ENCODE peak calls at places on chromosomes 16 and 17, in seven cellular contexts. One of them, this sample, is unnamed.

GRCh38 chr17:21460358-21460757 is 84.2 kb downstream of the KCNJ12 start:
- DNase-seq in HEK293T: no peak
- DNase-seq in NCI-H774: no peak
- DNase-seq in NCI-H345: no peak
- DNase-seq in skeletal muscle cell: peak; percentile 15
- DNase-seq in stimulated activated CD4-positive, alpha-beta T cell treated with anti-CD3 and anti-CD28 coated beads, Interleukin-1b, Interleukin-23, amount 100 ng/mL, for 24 hours: no peak
- DNase-seq in cardiac fibroblast: peak; percentile 48
- DNase-seq in this sample: no peak

GRCh38 chr16:424033-424622 is 1.3 kb upstream of the RAB11FIP3 start:
- DNase-seq in HEK293T: no peak
- DNase-seq in NCI-H774: no peak
- DNase-seq in NCI-H345: no peak
- DNase-seq in skeletal muscle cell: peak; percentile 88
- DNase-seq in stimulated activated CD4-positive, alpha-beta T cell treated with anti-CD3 and anti-CD28 coated beads, Interleukin-1b, Interleukin-23, amount 100 ng/mL, for 24 hours: no peak
- DNase-seq in cardiac fibroblast: peak; percentile 99
- DNase-seq in this sample: no peak

GRCh38 chr17:81528384-81528650 is 140 bp downstream of the FSCN2 start:
- DNase-seq in HEK293T: no peak
- DNase-seq in NCI-H774: no peak
- DNase-seq in NCI-H345: no peak
- DNase-seq in skeletal muscle cell: no peak
- DNase-seq in stimulated activated CD4-positive, alpha-beta T cell treated with anti-CD3 and anti-CD28 coated beads, Interleukin-1b, Interleukin-23, amount 100 ng/mL, for 24 hours: no peak
- DNase-seq in cardiac fibroblast: no peak
- DNase-seq in this sample: no peak

GRCh38 chr16:75806487-75806886 is 80.2 kb upstream of the CPHXL start:
- DNase-seq in HEK293T: no peak
- DNase-seq in NCI-H774: no peak
- DNase-seq in NCI-H345: no peak
- DNase-seq in skeletal muscle cell: no peak
- DNase-seq in stimulated activated CD4-positive, alpha-beta T cell treated with anti-CD3 and anti-CD28 coated beads, Interleukin-1b, Interleukin-23, amount 100 ng/mL, for 24 hours: no peak
- DNase-seq in cardiac fibroblast: no peak
- DNase-seq in this sample: no peak

GRCh38 chr17:30396129-30396528 is 17.4 kb downstream of the CPD start:
- DNase-seq in HEK293T: no peak
- DNase-seq in NCI-H774: no peak
- DNase-seq in NCI-H345: no peak
- DNase-seq in skeletal muscle cell: no peak
- DNase-seq in stimulated activated CD4-positive, alpha-beta T cell treated with anti-CD3 and anti-CD28 coated beads, Interleukin-1b, Interleukin-23, amount 100 ng/mL, for 24 hours: no peak
- DNase-seq in cardiac fibroblast: no peak
- DNase-seq in this sample: no peak

GRCh38 chr16:47046726-47047602 is 73.5 kb upstream of the DNAJA2 start:
- DNase-seq in HEK293T: no peak
- DNase-seq in NCI-H774: no peak
- DNase-seq in NCI-H345: no peak
- DNase-seq in skeletal muscle cell: no peak
- DNase-seq in stimulated activated CD4-positive, alpha-beta T cell treated with anti-CD3 and anti-CD28 coated beads, Interleukin-1b, Interleukin-23, amount 100 ng/mL, for 24 hours: no peak
- DNase-seq in cardiac fibroblast: no peak
- DNase-seq in this sample: no peak

GRCh38 chr16:25996052-25996451 is 304.3 kb downstream of the HS3ST4 start:
- DNase-seq in HEK293T: no peak
- DNase-seq in NCI-H774: no peak
- DNase-seq in NCI-H345: no peak
- DNase-seq in skeletal muscle cell: no peak
- DNase-seq in stimulated activated CD4-positive, alpha-beta T cell treated with anti-CD3 and anti-CD28 coated beads, Interleukin-1b, Interleukin-23, amount 100 ng/mL, for 24 hours: no peak
- DNase-seq in cardiac fibroblast: no peak
- DNase-seq in this sample: no peak

GRCh38 chr16:4323845-4324478 is 8.1 kb downstream of the GLIS2 start:
- DNase-seq in HEK293T: peak; percentile 64
- DNase-seq in NCI-H774: no peak
- DNase-seq in NCI-H345: no peak
- DNase-seq in skeletal muscle cell: no peak
- DNase-seq in stimulated activated CD4-positive, alpha-beta T cell treated with anti-CD3 and anti-CD28 coated beads, Interleukin-1b, Interleukin-23, amount 100 ng/mL, for 24 hours: no peak
- DNase-seq in cardiac fibroblast: peak; percentile 78
- DNase-seq in this sample: no peak

GRCh38 chr17:41301204-41301790 is 1.4 kb downstream of the KRTAP29-1 start:
- DNase-seq in HEK293T: no peak
- DNase-seq in NCI-H774: no peak
- DNase-seq in NCI-H345: no peak
- DNase-seq in skeletal muscle cell: no peak
- DNase-seq in stimulated activated CD4-positive, alpha-beta T cell treated with anti-CD3 and anti-CD28 coated beads, Interleukin-1b, Interleukin-23, amount 100 ng/mL, for 24 hours: no peak
- DNase-seq in cardiac fibroblast: no peak
- DNase-seq in this sample: no peak

GRCh38 chr17:3961564-3962047 is 2.6 kb downstream of the ATP2A3 start:
- DNase-seq in HEK293T: no peak
- DNase-seq in NCI-H774: no peak
- DNase-seq in NCI-H345: peak; percentile 26
- DNase-seq in skeletal muscle cell: no peak
- DNase-seq in stimulated activated CD4-positive, alpha-beta T cell treated with anti-CD3 and anti-CD28 coated beads, Interleukin-1b, Interleukin-23, amount 100 ng/mL, for 24 hours: no peak
- DNase-seq in cardiac fibroblast: no peak
- DNase-seq in this sample: no peak

GRCh38 chr16:16073884-16074781 is 124.7 kb downstream of the ABCC1 start:
- DNase-seq in HEK293T: no peak
- DNase-seq in NCI-H774: no peak
- DNase-seq in NCI-H345: no peak
- DNase-seq in skeletal muscle cell: peak; percentile 76
- DNase-seq in stimulated activated CD4-positive, alpha-beta T cell treated with anti-CD3 and anti-CD28 coated beads, Interleukin-1b, Interleukin-23, amount 100 ng/mL, for 24 hours: no peak
- DNase-seq in cardiac fibroblast: peak; percentile 94
- DNase-seq in this sample: no peak

GRCh38 chr16:6682142-6682811 is 650.4 kb upstream of the RBFOX1 start:
- DNase-seq in HEK293T: peak; percentile 56
- DNase-seq in NCI-H774: no peak
- DNase-seq in NCI-H345: no peak
- DNase-seq in skeletal muscle cell: no peak
- DNase-seq in stimulated activated CD4-positive, alpha-beta T cell treated with anti-CD3 and anti-CD28 coated beads, Interleukin-1b, Interleukin-23, amount 100 ng/mL, for 24 hours: no peak
- DNase-seq in cardiac fibroblast: no peak
- DNase-seq in this sample: no peak

GRCh38 chr16:53817812-53818211 is 113.9 kb downstream of the FTO start:
- DNase-seq in HEK293T: no peak
- DNase-seq in NCI-H774: no peak
- DNase-seq in NCI-H345: no peak
- DNase-seq in skeletal muscle cell: no peak
- DNase-seq in stimulated activated CD4-positive, alpha-beta T cell treated with anti-CD3 and anti-CD28 coated beads, Interleukin-1b, Interleukin-23, amount 100 ng/mL, for 24 hours: no peak
- DNase-seq in cardiac fibroblast: peak; percentile 34
- DNase-seq in this sample: no peak

GRCh38 chr16:86222541-86222940 is 287.8 kb upstream of the FOXF1 start:
- DNase-seq in HEK293T: no peak
- DNase-seq in NCI-H774: no peak
- DNase-seq in NCI-H345: no peak
- DNase-seq in skeletal muscle cell: no peak
- DNase-seq in stimulated activated CD4-positive, alpha-beta T cell treated with anti-CD3 and anti-CD28 coated beads, Interleukin-1b, Interleukin-23, amount 100 ng/mL, for 24 hours: no peak
- DNase-seq in cardiac fibroblast: peak; percentile 23
- DNase-seq in this sample: no peak

GRCh38 chr17:19513897-19514488 is 19.7 kb upstream of the SLC47A1 start:
- DNase-seq in HEK293T: peak; percentile 63
- DNase-seq in NCI-H774: peak; percentile 25
- DNase-seq in NCI-H345: peak; percentile 46
- DNase-seq in skeletal muscle cell: peak; percentile 12
- DNase-seq in stimulated activated CD4-positive, alpha-beta T cell treated with anti-CD3 and anti-CD28 coated beads, Interleukin-1b, Interleukin-23, amount 100 ng/mL, for 24 hours: peak; percentile 38
- DNase-seq in cardiac fibroblast: peak; percentile 73
- DNase-seq in this sample: peak; percentile 48

GRCh38 chr16:67936876-67937605 is 391 bp upstream of the PSMB10 start:
- DNase-seq in HEK293T: no peak
- DNase-seq in NCI-H774: no peak
- DNase-seq in NCI-H345: peak; percentile 16
- DNase-seq in skeletal muscle cell: no peak
- DNase-seq in stimulated activated CD4-positive, alpha-beta T cell treated with anti-CD3 and anti-CD28 coated beads, Interleukin-1b, Interleukin-23, amount 100 ng/mL, for 24 hours: peak; percentile 66
- DNase-seq in cardiac fibroblast: no peak
- DNase-seq in this sample: peak; percentile 82

GRCh38 chr16:87207509-87207908 is 109.7 kb downstream of the C16orf95 start:
- DNase-seq in HEK293T: no peak
- DNase-seq in NCI-H774: no peak
- DNase-seq in NCI-H345: no peak
- DNase-seq in skeletal muscle cell: peak; percentile 72
- DNase-seq in stimulated activated CD4-positive, alpha-beta T cell treated with anti-CD3 and anti-CD28 coated beads, Interleukin-1b, Interleukin-23, amount 100 ng/mL, for 24 hours: no peak
- DNase-seq in cardiac fibroblast: peak; percentile 86
- DNase-seq in this sample: no peak

GRCh38 chr17:37841232-37841631 is 83.0 kb upstream of the TBC1D3K start:
- DNase-seq in HEK293T: no peak
- DNase-seq in NCI-H774: no peak
- DNase-seq in NCI-H345: no peak
- DNase-seq in skeletal muscle cell: no peak
- DNase-seq in stimulated activated CD4-positive, alpha-beta T cell treated with anti-CD3 and anti-CD28 coated beads, Interleukin-1b, Interleukin-23, amount 100 ng/mL, for 24 hours: no peak
- DNase-seq in cardiac fibroblast: no peak
- DNase-seq in this sample: no peak

GRCh38 chr16:81106826-81107503 is 10.8 kb upstream of the GCSH start:
- DNase-seq in HEK293T: no peak
- DNase-seq in NCI-H774: no peak
- DNase-seq in NCI-H345: no peak
- DNase-seq in skeletal muscle cell: no peak
- DNase-seq in stimulated activated CD4-positive, alpha-beta T cell treated with anti-CD3 and anti-CD28 coated beads, Interleukin-1b, Interleukin-23, amount 100 ng/mL, for 24 hours: no peak
- DNase-seq in cardiac fibroblast: no peak
- DNase-seq in this sample: no peak